ENCODE peak calls at places on chromosome 5, in six cellular contexts. U is anterior cingulate cortex, I is HTR-8/SVneo, C is fibroblast of pulmonary artery, N is AG20443, B is HS-5. M is an unnamed sample.

GRCh38 chr5:135223404-135223803 is 175.6 kb downstream of the MACROH2A1 start:
- DNase-seq in U (no peak), I (no peak), C (no peak), N (no peak), B (no peak), M (no peak)

GRCh38 chr5:139859013-139859412 is 63.4 kb downstream of the PSD2 start:
- DNase-seq in U (no peak), I (no peak), C (no peak), N (no peak), B (no peak), M (no peak)

GRCh38 chr5:43569236-43569635 is 12.4 kb upstream of the PAIP1 start:
- DNase-seq in U (no peak), I (no peak), C (no peak), N (no peak), B (no peak), M (no peak)

GRCh38 chr5:78647838-78648358 is 674 bp downstream of the LHFPL2 start:
- DNase-seq in U (peak; percentile 67), I (peak; percentile 21), C (peak; percentile 57), N (peak; percentile 64), B (no peak), M (no peak)

GRCh38 chr5:141349917-141350619 is at the start of gene PCDHGB1:
- DNase-seq in U (peak; percentile 10), I (no peak), C (peak; percentile 66), N (peak; percentile 81), B (no peak), M (no peak)

GRCh38 chr5:133746834-133747233 is 134.5 kb upstream of the FSTL4 start:
- DNase-seq in U (no peak), I (no peak), C (no peak), N (no peak), B (no peak), M (no peak)

GRCh38 chr5:94086194-94086593 is 344.8 kb upstream of the POU5F2 start:
- DNase-seq in U (no peak), I (no peak), C (no peak), N (no peak), B (no peak), M (no peak)

GRCh38 chr5:72166070-72166979 is 59.0 kb downstream of the MAP1B start:
- DNase-seq in U (peak; percentile 61), I (no peak), C (peak; percentile 77), N (peak; percentile 29), B (no peak), M (peak; percentile 60)

GRCh38 chr5:177370488-177371119 is 12.9 kb downstream of the RGS14 start:
- DNase-seq in U (peak; percentile 33), I (peak; percentile 92), C (peak; percentile 94), N (peak; percentile 89), B (no peak), M (no peak)

GRCh38 chr5:91417219-91417618 is 34.1 kb upstream of the ARRDC3 start:
- DNase-seq in U (no peak), I (no peak), C (peak; percentile 13), N (no peak), B (no peak), M (no peak)

M was measured in epithelial cell of prostate.